ENCODE peak calls at places on chromosomes 12 and 14, in four cellular contexts. D is B cell, R is LoVo, L is activated B cell treated with CpG ODN at 0.5 μM for 24 hours. A is an unnamed sample.

GRCh38 chr14:100981808-100982207 is 78.3 kb upstream of the RTL1 start:
- DNase-seq in D (no peak), R (no peak), L (no peak), A (peak; percentile 87)

GRCh38 chr12:120078868-120079267 is 37.7 kb downstream of the RAB35 start:
- DNase-seq in D (no peak), R (no peak), L (no peak), A (no peak)

GRCh38 chr14:54730156-54730961 is 163.4 kb downstream of the SAMD4A start:
- DNase-seq in D (peak; percentile 65), R (no peak), L (no peak), A (peak; percentile 45)

GRCh38 chr14:91343051-91343450 is 74.6 kb downstream of the CCDC88C start:
- DNase-seq in D (no peak), R (no peak), L (no peak), A (no peak)

GRCh38 chr14:103696466-103697071 is 18.7 kb downstream of the XRCC3 start:
- DNase-seq in D (no peak), R (no peak), L (no peak), A (no peak)

GRCh38 chr12:65511927-65512326 is 233.4 kb downstream of the MSRB3 start:
- DNase-seq in D (no peak), R (no peak), L (no peak), A (no peak)

GRCh38 chr14:24259282-24260025 is 3.5 kb downstream of the TGM1 start:
- DNase-seq in D (no peak), R (peak; percentile 40), L (no peak), A (no peak)

GRCh38 chr12:15532364-15532977 is 210.2 kb downstream of the PTPRO start:
- DNase-seq in D (peak; percentile 74), R (peak; percentile 88), L (no peak), A (peak; percentile 78)

GRCh38 chr12:31008241-31008711 is 65.4 kb upstream of the DDX11 start:
- DNase-seq in D (no peak), R (no peak), L (no peak), A (peak; percentile 12)

GRCh38 chr14:104971447-104972240 is 6.5 kb downstream of the AHNAK2 start:
- DNase-seq in D (no peak), R (no peak), L (no peak), A (no peak)

GRCh38 chr14:59330455-59330854 is 134.7 kb downstream of the GPR135 start:
- DNase-seq in D (peak; percentile 42), R (no peak), L (no peak), A (no peak)

GRCh38 chr14:74596747-74597456 is 15.1 kb downstream of the LTBP2 start:
- DNase-seq in D (no peak), R (no peak), L (no peak), A (no peak)

GRCh38 chr12:8742501-8742900 is 44.7 kb downstream of the RIMKLB start:
- DNase-seq in D (no peak), R (no peak), L (no peak), A (peak; percentile 15)

A was measured in ELR.